ENCODE peak calls at places on chromosomes 16 and 17, in seven cellular contexts. M is uterus, Y is spleen, D is breast epithelium, T is lower leg skin, H is NB4, V is A549. W is an unnamed sample.

GRCh38 chr17:55870044-55870443 is 119.2 kb downstream of the PCTP start:
- DNase-seq in M (no peak), Y (no peak), D (no peak), T (no peak), H (no peak), V (no peak), W (no peak)

GRCh38 chr16:26976913-26977312 is 89.8 kb upstream of the C16orf82 start:
- DNase-seq in M (no peak), Y (no peak), D (no peak), T (no peak), H (no peak), V (no peak), W (no peak)

GRCh38 chr16:64311241-64311640 is 810.6 kb downstream of the CDH11 start:
- DNase-seq in M (no peak), Y (no peak), D (no peak), T (no peak), H (no peak), V (no peak), W (no peak)

GRCh38 chr17:57892820-57893595 is 43.2 kb upstream of the MRPS23 start:
- DNase-seq in M (peak), Y (peak), D (peak), T (peak), H (peak), V (peak), W (peak)

GRCh38 chr17:80938556-80938955 is 53.1 kb upstream of the CHMP6 start:
- DNase-seq in M (peak), Y (peak), D (no peak), T (no peak), H (peak), V (no peak), W (no peak)

GRCh38 chr17:72393553-72393952 is 272.7 kb downstream of the SOX9 start:
- DNase-seq in M (no peak), Y (no peak), D (no peak), T (no peak), H (peak), V (peak), W (no peak)

GRCh38 chr16:89265647-89266046 is 48.1 kb downstream of the ZNF778 start:
- DNase-seq in M (no peak), Y (peak), D (no peak), T (no peak), H (no peak), V (no peak), W (no peak)

GRCh38 chr17:1718362-1719165 is 5.9 kb upstream of the WDR81 start:
- DNase-seq in M (no peak), Y (peak), D (no peak), T (peak), H (no peak), V (no peak), W (no peak)

GRCh38 chr17:40850287-40850972 is 16.6 kb downstream of the KRT12 start:
- DNase-seq in M (no peak), Y (no peak), D (no peak), T (no peak), H (no peak), V (no peak), W (no peak)

GRCh38 chr16:66885491-66885890 is 5.2 kb downstream of the PDP2 start:
- DNase-seq in M (no peak), Y (no peak), D (no peak), T (no peak), H (no peak), V (no peak), W (no peak)

GRCh38 chr17:17419621-17420020 is 57.2 kb upstream of the MED9 start:
- DNase-seq in M (no peak), Y (no peak), D (no peak), T (peak), H (no peak), V (no peak), W (no peak)

GRCh38 chr17:43611230-43611969 is 50.3 kb downstream of the MEOX1 start:
- DNase-seq in M (no peak), Y (no peak), D (no peak), T (no peak), H (peak), V (no peak), W (no peak)

GRCh38 chr16:28187595-28188004 is 24.2 kb downstream of the XPO6 start:
- DNase-seq in M (no peak), Y (no peak), D (no peak), T (no peak), H (no peak), V (no peak), W (no peak)

GRCh38 chr17:17058304-17058703 is 16.0 kb downstream of the MPRIP start:
- DNase-seq in M (peak), Y (no peak), D (no peak), T (peak), H (no peak), V (no peak), W (no peak)

GRCh38 chr17:45335721-45336120 is 18.9 kb upstream of the MAP3K14 start:
- DNase-seq in M (no peak), Y (no peak), D (no peak), T (peak), H (no peak), V (no peak), W (no peak)

GRCh38 chr16:83994703-83995102 is 26.7 kb downstream of the NECAB2 start:
- DNase-seq in M (no peak), Y (no peak), D (no peak), T (no peak), H (no peak), V (no peak), W (no peak)

GRCh38 chr16:22726868-22727267 is 87.1 kb upstream of the HS3ST2 start:
- DNase-seq in M (no peak), Y (no peak), D (no peak), T (no peak), H (no peak), V (no peak), W (no peak)

GRCh38 chr17:81561494-81561885 is 9.3 kb upstream of the FAAP100 start:
- DNase-seq in M (no peak), Y (no peak), D (no peak), T (no peak), H (peak), V (no peak), W (no peak)

GRCh38 chr17:410674-411401 is 58.2 kb upstream of the RPH3AL start:
- DNase-seq in M (peak), Y (peak), D (no peak), T (no peak), H (peak), V (no peak), W (no peak)

GRCh38 chr17:82846061-82846691 is 6.4 kb upstream of the ZNF750 start:
- DNase-seq in M (no peak), Y (peak), D (no peak), T (no peak), H (no peak), V (no peak), W (no peak)

GRCh38 chr16:49084628-49085390 is 196.8 kb downstream of the CBLN1 start:
- DNase-seq in M (no peak), Y (no peak), D (no peak), T (no peak), H (peak), V (no peak), W (no peak)

GRCh38 chr16:24748242-24748641 is 18.8 kb downstream of the TNRC6A start:
- DNase-seq in M (peak), Y (no peak), D (peak), T (no peak), H (peak), V (peak), W (peak)

GRCh38 chr17:81422776-81423697 is 27.8 kb downstream of the BAHCC1 start:
- DNase-seq in M (peak), Y (no peak), D (peak), T (peak), H (peak), V (peak), W (peak)

GRCh38 chr17:21125862-21126261 is 902 bp upstream of the DHRS7B start:
- DNase-seq in M (no peak), Y (peak), D (no peak), T (no peak), H (peak), V (no peak), W (no peak)

GRCh38 chr16:53090591-53091507 is 36.1 kb downstream of the CHD9 start:
- DNase-seq in M (peak), Y (peak), D (peak), T (peak), H (peak), V (no peak), W (peak)

GRCh38 chr17:63222655-63223054 is 223.5 kb downstream of the CYB561 start:
- DNase-seq in M (no peak), Y (no peak), D (no peak), T (no peak), H (peak), V (no peak), W (no peak)

GRCh38 chr17:49646391-49647255 is 31.3 kb downstream of the SPOP start:
- DNase-seq in M (peak), Y (no peak), D (no peak), T (no peak), H (no peak), V (no peak), W (no peak)

GRCh38 chr16:68737046-68737729 is at the start of gene CDH1:
- DNase-seq in M (no peak), Y (peak), D (peak), T (peak), H (no peak), V (no peak), W (peak)

GRCh38 chr16:23836404-23837291 is 865 bp downstream of the PRKCB start:
- DNase-seq in M (no peak), Y (peak), D (no peak), T (no peak), H (peak), V (no peak), W (peak)

GRCh38 chr16:66291833-66292232 is 74.7 kb upstream of the CDH5 start:
- DNase-seq in M (no peak), Y (no peak), D (no peak), T (no peak), H (no peak), V (no peak), W (no peak)

GRCh38 chr17:8326591-8327583 is 12.8 kb upstream of the ODF4 start:
- DNase-seq in M (peak), Y (no peak), D (no peak), T (no peak), H (peak), V (no peak), W (peak)

GRCh38 chr17:28675485-28675884 is 13.5 kb downstream of the SUPT6H start:
- DNase-seq in M (no peak), Y (no peak), D (no peak), T (peak), H (no peak), V (no peak), W (no peak)

GRCh38 chr17:19579192-19579668 is 45.6 kb downstream of the SLC47A1 start:
- DNase-seq in M (peak), Y (no peak), D (no peak), T (no peak), H (no peak), V (no peak), W (peak)

GRCh38 chr17:26962255-26963162 is 331.4 kb upstream of the WSB1 start:
- DNase-seq in M (no peak), Y (peak), D (no peak), T (no peak), H (peak), V (no peak), W (peak)

GRCh38 chr16:50667497-50668367 is 13.4 kb downstream of the SNX20 start:
- DNase-seq in M (no peak), Y (peak), D (no peak), T (no peak), H (peak), V (no peak), W (no peak)

GRCh38 chr17:10197721-10198508 is 491 bp downstream of the GAS7 start:
- DNase-seq in M (no peak), Y (peak), D (no peak), T (no peak), H (peak), V (no peak), W (peak)

GRCh38 chr16:85335584-85336492 is 223.6 kb upstream of the CIBAR2 start:
- DNase-seq in M (no peak), Y (no peak), D (no peak), T (no peak), H (peak), V (no peak), W (no peak)

GRCh38 chr16:85332175-85332574 is 219.9 kb upstream of the CIBAR2 start:
- DNase-seq in M (no peak), Y (no peak), D (no peak), T (no peak), H (no peak), V (no peak), W (no peak)

GRCh38 chr16:85333337-85333736 is 221.1 kb upstream of the CIBAR2 start:
- DNase-seq in M (no peak), Y (no peak), D (no peak), T (no peak), H (no peak), V (no peak), W (no peak)

GRCh38 chr16:85333744-85334640 is 221.7 kb upstream of the CIBAR2 start:
- DNase-seq in M (no peak), Y (no peak), D (no peak), T (no peak), H (no peak), V (no peak), W (no peak)

GRCh38 chr16:85334718-85335583 is 222.7 kb upstream of the CIBAR2 start:
- DNase-seq in M (no peak), Y (no peak), D (no peak), T (no peak), H (no peak), V (no peak), W (no peak)
- TF ChIP-seq POLR2A in M (no peak), Y (no peak), D (no peak), T (no peak), H (no peak), V (no peak), W (no peak)

GRCh38 chr16:4309833-4310266 is 6.0 kb upstream of the GLIS2 start:
- DNase-seq in M (no peak), Y (peak), D (no peak), T (peak), H (no peak), V (peak), W (peak)
- TF ChIP-seq CTCF in M (no peak), Y (peak), D (no peak), T (no peak), H (peak), V (peak), W (no peak)

GRCh38 chr17:65365209-65365608 is 196.2 kb downstream of the AXIN2 start:
- DNase-seq in M (no peak), Y (no peak), D (no peak), T (no peak), H (no peak), V (no peak), W (no peak)
- H3K4me3 ChIP-seq in M (no peak), Y (no peak), D (no peak), T (no peak), H (no peak), V (no peak), W (no peak)

DNA sequence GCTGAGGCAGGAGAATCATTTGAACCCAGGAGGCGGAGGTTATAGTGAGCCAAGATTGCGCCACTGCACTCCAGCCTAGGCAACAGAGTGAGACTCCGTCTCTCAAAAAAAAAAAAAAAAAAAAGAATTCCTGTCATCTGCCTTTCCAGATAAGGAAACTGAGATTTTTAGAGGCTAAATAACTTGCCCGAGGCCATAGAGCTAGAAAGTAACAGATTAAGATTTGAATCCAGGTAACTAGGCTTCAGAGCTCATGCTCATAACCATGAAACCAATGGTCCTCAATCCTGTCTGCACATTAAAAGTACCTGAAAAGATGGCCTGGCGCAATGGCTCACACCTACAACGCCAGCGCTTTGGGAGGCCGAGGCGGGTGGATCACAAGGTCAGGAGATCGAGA is 9.5 kb downstream of the NCBP3 start:
- DNase-seq in M (no peak), Y (no peak), D (no peak), T (no peak), H (no peak), V (no peak), W (no peak)
- TF ChIP-seq POLR2A in M (no peak), Y (no peak), D (no peak), T (no peak), H (no peak), V (no peak), W (no peak)

GRCh38 chr16:57723170-57723569 is 12.4 kb upstream of the KATNB1 start:
- DNase-seq in M (no peak), Y (peak), D (no peak), T (no peak), H (peak), V (no peak), W (no peak)
- TF ChIP-seq CTCF in M (no peak), Y (no peak), D (no peak), T (no peak), H (peak), V (peak), W (no peak)

GRCh38 chr16:80027007-80027965 is 426.7 kb upstream of the MAF start:
- DNase-seq in M (peak), Y (peak), D (peak), T (peak), H (peak), V (peak), W (peak)
- H3K4me3 ChIP-seq in M (no peak), Y (no peak), D (no peak), T (no peak), H (no peak), V (peak), W (no peak)

DNA sequence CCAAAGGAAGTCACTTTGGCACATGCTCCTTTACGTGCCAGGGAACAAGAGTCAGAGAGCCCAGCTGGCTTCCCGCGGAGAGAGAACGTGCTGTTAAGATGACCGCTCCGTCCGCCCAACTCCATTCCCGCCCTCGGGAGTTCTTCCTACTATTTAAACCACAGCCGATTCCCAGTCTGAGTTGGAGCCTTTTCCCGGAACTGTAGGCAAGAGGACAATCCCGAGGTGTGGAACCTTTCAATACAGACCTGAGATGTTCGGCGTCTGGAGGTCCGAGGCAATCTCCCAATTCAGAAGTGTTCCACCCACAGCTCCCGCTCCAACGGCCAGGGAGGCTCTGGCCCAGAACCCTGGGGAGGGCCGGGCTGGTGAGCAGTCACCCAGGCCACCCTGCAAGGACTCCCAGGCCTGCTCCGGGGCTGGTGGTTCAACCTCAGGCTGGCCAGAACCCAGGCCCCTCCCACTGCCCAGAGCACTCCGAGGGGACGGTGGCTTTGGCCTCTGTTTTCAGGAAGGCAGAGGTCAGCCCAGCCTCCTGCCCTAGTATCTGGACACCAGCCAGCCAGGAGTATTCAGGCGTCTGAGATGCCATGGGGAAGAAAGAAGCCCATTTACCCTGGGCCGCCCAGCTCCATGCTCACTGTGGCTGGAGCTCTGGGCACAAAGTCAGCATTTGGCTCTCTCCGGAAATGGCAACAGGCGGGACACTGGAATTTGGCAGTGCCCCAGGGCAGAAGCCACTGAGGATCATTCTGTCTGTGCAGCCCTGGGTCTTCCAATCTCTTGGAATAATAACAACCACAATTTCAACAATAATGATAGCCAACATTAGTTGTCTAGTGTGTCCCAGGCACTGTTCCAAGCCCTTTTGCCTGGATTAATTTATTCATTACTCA is 21.4 kb downstream of the EMP2 start:
- DNase-seq in M (peak), Y (peak), D (peak), T (peak), H (no peak), V (no peak), W (peak)
- TF ChIP-seq POLR2A in M (no peak), Y (no peak), D (no peak), T (no peak), H (no peak), V (no peak), W (no peak)

DNA sequence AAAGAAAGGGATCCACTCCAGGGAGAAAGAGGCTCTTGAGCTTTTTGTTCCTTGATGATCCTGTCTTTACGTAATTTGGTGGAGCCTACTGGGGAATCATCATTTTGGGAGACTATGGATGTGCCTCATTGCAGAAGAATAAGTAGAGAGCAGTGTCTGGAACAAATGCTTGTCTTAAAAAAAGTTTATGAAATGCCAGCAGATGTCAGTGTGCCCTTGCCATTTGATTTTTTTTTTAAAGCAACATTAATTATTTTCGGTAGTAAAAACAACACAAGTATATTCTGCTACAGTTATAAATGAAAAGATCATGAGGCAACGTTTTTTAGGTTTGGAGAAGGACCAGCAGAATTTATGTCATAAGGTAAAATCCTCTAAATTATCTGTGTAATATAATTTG is 934.8 kb upstream of the EEF2KMT start:
- DNase-seq in M (no peak), Y (no peak), D (no peak), T (no peak), H (no peak), V (no peak), W (no peak)
- TF ChIP-seq CTCF in M (no peak), Y (no peak), D (no peak), T (no peak), H (no peak), V (no peak), W (no peak)

GRCh38 chr17:74759941-74760340 is 11.5 kb downstream of the NHERF1 start:
- DNase-seq in M (no peak), Y (no peak), D (peak), T (no peak), H (no peak), V (no peak), W (no peak)
- H3K4me3 ChIP-seq in M (no peak), Y (peak), D (no peak), T (no peak), H (no peak), V (no peak), W (no peak)

W was measured in testis.